ENCODE peak calls at places on chromosomes 6 and 20, in seven cellular contexts. One of them, this sample, is unnamed.

GRCh38 chr20:41287327-41287726 is 30.2 kb downstream of the ZHX3 start:
- DNase-seq in T-cell: no peak
- DNase-seq in small intestine: no peak
- DNase-seq in endothelial cell: no peak
- DNase-seq in mucosa of gallbladder: no peak
- DNase-seq in NCI-H1694: no peak
- DNase-seq in RPMI7951: peak; percentile 94
- DNase-seq in this sample: no peak

GRCh38 chr6:170108456-170108855 is 182.4 kb downstream of the DLL1 start:
- DNase-seq in small intestine: no peak
- DNase-seq in endothelial cell: no peak
- DNase-seq in RPMI7951: no peak
- DNase-seq in T-cell: no peak
- DNase-seq in NCI-H1694: no peak
- DNase-seq in mucosa of gallbladder: no peak
- DNase-seq in this sample: no peak

GRCh38 chr20:9506337-9506821 is 8.0 kb upstream of the LAMP5 start:
- DNase-seq in endothelial cell: no peak
- DNase-seq in small intestine: no peak
- DNase-seq in RPMI7951: peak; percentile 43
- DNase-seq in mucosa of gallbladder: no peak
- DNase-seq in NCI-H1694: no peak
- DNase-seq in T-cell: no peak
- DNase-seq in this sample: no peak

GRCh38 chr6:106973841-106974336 is 640 bp downstream of the CD24 start:
- DNase-seq in mucosa of gallbladder: no peak
- DNase-seq in NCI-H1694: no peak
- DNase-seq in endothelial cell: peak; percentile 28
- DNase-seq in RPMI7951: no peak
- DNase-seq in T-cell: no peak
- DNase-seq in small intestine: peak; percentile 47
- DNase-seq in this sample: no peak

GRCh38 chr6:143724876-143725275 is 47.1 kb downstream of the PHACTR2 start:
- DNase-seq in RPMI7951: no peak
- DNase-seq in small intestine: no peak
- DNase-seq in T-cell: no peak
- DNase-seq in mucosa of gallbladder: no peak
- DNase-seq in NCI-H1694: no peak
- DNase-seq in endothelial cell: no peak
- DNase-seq in this sample: no peak

GRCh38 chr6:149888659-149889058 is 9.3 kb downstream of the RAET1E start:
- DNase-seq in mucosa of gallbladder: no peak
- DNase-seq in RPMI7951: peak; percentile 28
- DNase-seq in small intestine: no peak
- DNase-seq in NCI-H1694: no peak
- DNase-seq in T-cell: no peak
- DNase-seq in endothelial cell: no peak
- DNase-seq in this sample: no peak

GRCh38 chr6:112800916-112801315 is 453.8 kb downstream of the RFPL4B start:
- DNase-seq in T-cell: no peak
- DNase-seq in endothelial cell: no peak
- DNase-seq in small intestine: no peak
- DNase-seq in RPMI7951: no peak
- DNase-seq in NCI-H1694: no peak
- DNase-seq in mucosa of gallbladder: no peak
- DNase-seq in this sample: no peak

GRCh38 chr6:104940238-104940880 is 16.5 kb upstream of the LIN28B start:
- DNase-seq in mucosa of gallbladder: no peak
- DNase-seq in RPMI7951: no peak
- DNase-seq in NCI-H1694: no peak
- DNase-seq in T-cell: no peak
- DNase-seq in small intestine: no peak
- DNase-seq in endothelial cell: peak; percentile 81
- DNase-seq in this sample: no peak

GRCh38 chr6:106084106-106084963 is 1.8 kb upstream of the PRDM1 start:
- DNase-seq in T-cell: no peak
- DNase-seq in endothelial cell: peak; percentile 77
- DNase-seq in mucosa of gallbladder: no peak
- DNase-seq in small intestine: peak; percentile 33
- DNase-seq in RPMI7951: peak; percentile 85
- DNase-seq in NCI-H1694: peak; percentile 38
- DNase-seq in this sample: no peak

GRCh38 chr6:31627690-31628287 is 7.3 kb downstream of the PRRC2A start:
- DNase-seq in NCI-H1694: no peak
- DNase-seq in endothelial cell: no peak
- DNase-seq in RPMI7951: no peak
- DNase-seq in T-cell: no peak
- DNase-seq in small intestine: no peak
- DNase-seq in mucosa of gallbladder: no peak
- DNase-seq in this sample: no peak

GRCh38 chr20:24360531-24360930 is 108.9 kb upstream of the SYNDIG1 start:
- DNase-seq in RPMI7951: no peak
- DNase-seq in small intestine: no peak
- DNase-seq in NCI-H1694: no peak
- DNase-seq in endothelial cell: no peak
- DNase-seq in mucosa of gallbladder: no peak
- DNase-seq in T-cell: no peak
- DNase-seq in this sample: no peak

GRCh38 chr6:169171951-169172350 is 81.7 kb downstream of the THBS2 start:
- DNase-seq in mucosa of gallbladder: no peak
- DNase-seq in RPMI7951: peak; percentile 90
- DNase-seq in small intestine: no peak
- DNase-seq in endothelial cell: no peak
- DNase-seq in T-cell: no peak
- DNase-seq in NCI-H1694: no peak
- DNase-seq in this sample: no peak

GRCh38 chr20:9442858-9443257 is 71.5 kb upstream of the LAMP5 start:
- DNase-seq in small intestine: peak; percentile 6
- DNase-seq in endothelial cell: no peak
- DNase-seq in NCI-H1694: peak; percentile 7
- DNase-seq in RPMI7951: peak; percentile 25
- DNase-seq in T-cell: no peak
- DNase-seq in mucosa of gallbladder: no peak
- DNase-seq in this sample: no peak

GRCh38 chr6:149007846-149008245 is 261.0 kb downstream of the UST start:
- DNase-seq in NCI-H1694: no peak
- DNase-seq in endothelial cell: no peak
- DNase-seq in T-cell: no peak
- DNase-seq in mucosa of gallbladder: no peak
- DNase-seq in small intestine: no peak
- DNase-seq in RPMI7951: no peak
- DNase-seq in this sample: no peak

GRCh38 chr6:25991785-25992412 is 29.3 kb downstream of the TRIM38 start:
- DNase-seq in small intestine: peak; percentile 54
- DNase-seq in RPMI7951: peak; percentile 86
- DNase-seq in mucosa of gallbladder: peak; percentile 68
- DNase-seq in NCI-H1694: peak; percentile 31
- DNase-seq in endothelial cell: peak; percentile 58
- DNase-seq in T-cell: peak; percentile 9
- DNase-seq in this sample: no peak

GRCh38 chr6:158500016-158500735 is 59.7 kb upstream of the TMEM181 start:
- DNase-seq in endothelial cell: no peak
- DNase-seq in RPMI7951: peak; percentile 60
- DNase-seq in T-cell: no peak
- DNase-seq in small intestine: no peak
- DNase-seq in NCI-H1694: no peak
- DNase-seq in mucosa of gallbladder: no peak
- DNase-seq in this sample: no peak

GRCh38 chr6:6717953-6718352 is 129.4 kb downstream of the LY86 start:
- DNase-seq in NCI-H1694: no peak
- DNase-seq in T-cell: no peak
- DNase-seq in endothelial cell: no peak
- DNase-seq in RPMI7951: no peak
- DNase-seq in small intestine: no peak
- DNase-seq in mucosa of gallbladder: no peak
- DNase-seq in this sample: no peak

GRCh38 chr6:88891135-88891845 is 72.1 kb downstream of the RNGTT start:
- DNase-seq in mucosa of gallbladder: no peak
- DNase-seq in endothelial cell: no peak
- DNase-seq in small intestine: no peak
- DNase-seq in NCI-H1694: no peak
- DNase-seq in RPMI7951: no peak
- DNase-seq in T-cell: no peak
- DNase-seq in this sample: no peak

GRCh38 chr6:44512868-44513641 is 125.5 kb downstream of the CDC5L start:
- DNase-seq in T-cell: no peak
- DNase-seq in endothelial cell: no peak
- DNase-seq in NCI-H1694: no peak
- DNase-seq in RPMI7951: peak; percentile 59
- DNase-seq in small intestine: peak; percentile 10
- DNase-seq in mucosa of gallbladder: no peak
- DNase-seq in this sample: no peak

GRCh38 chr20:40274912-40275654 is 414.0 kb downstream of the MAFB start:
- DNase-seq in RPMI7951: no peak
- DNase-seq in T-cell: no peak
- DNase-seq in mucosa of gallbladder: no peak
- DNase-seq in NCI-H1694: no peak
- DNase-seq in endothelial cell: no peak
- DNase-seq in small intestine: no peak
- DNase-seq in this sample: no peak

GRCh38 chr6:128919831-128920230 is 36.9 kb downstream of the LAMA2 start:
- DNase-seq in NCI-H1694: no peak
- DNase-seq in mucosa of gallbladder: no peak
- DNase-seq in T-cell: no peak
- DNase-seq in small intestine: no peak
- DNase-seq in RPMI7951: no peak
- DNase-seq in endothelial cell: no peak
- DNase-seq in this sample: no peak

GRCh38 chr6:158655569-158656450 is 6.0 kb downstream of the SYTL3 start:
- DNase-seq in mucosa of gallbladder: no peak
- DNase-seq in T-cell: no peak
- DNase-seq in endothelial cell: no peak
- DNase-seq in RPMI7951: no peak
- DNase-seq in NCI-H1694: no peak
- DNase-seq in small intestine: no peak
- DNase-seq in this sample: no peak

GRCh38 chr20:37075932-37076685 is 19.7 kb downstream of the RBL1 start:
- DNase-seq in mucosa of gallbladder: no peak
- DNase-seq in NCI-H1694: no peak
- DNase-seq in endothelial cell: no peak
- DNase-seq in RPMI7951: no peak
- DNase-seq in small intestine: no peak
- DNase-seq in T-cell: no peak
- DNase-seq in this sample: no peak

GRCh38 chr20:57374931-57375651 is 16.1 kb upstream of the RBM38 start:
- DNase-seq in endothelial cell: no peak
- DNase-seq in RPMI7951: no peak
- DNase-seq in NCI-H1694: no peak
- DNase-seq in T-cell: no peak
- DNase-seq in small intestine: no peak
- DNase-seq in mucosa of gallbladder: no peak
- DNase-seq in this sample: no peak

GRCh38 chr20:43459022-43459942 is 1.6 kb downstream of the SRSF6 start:
- DNase-seq in endothelial cell: no peak
- DNase-seq in mucosa of gallbladder: no peak
- DNase-seq in T-cell: no peak
- DNase-seq in small intestine: peak; percentile 39
- DNase-seq in RPMI7951: peak; percentile 26
- DNase-seq in NCI-H1694: no peak
- DNase-seq in this sample: peak; percentile 4

GRCh38 chr6:124297507-124297906 is 493.8 kb downstream of the NKAIN2 start:
- DNase-seq in NCI-H1694: no peak
- DNase-seq in small intestine: no peak
- DNase-seq in mucosa of gallbladder: no peak
- DNase-seq in T-cell: no peak
- DNase-seq in RPMI7951: no peak
- DNase-seq in endothelial cell: no peak
- DNase-seq in this sample: no peak

GRCh38 chr20:59765599-59766177 is 161.3 kb downstream of the PHACTR3 start:
- DNase-seq in NCI-H1694: no peak
- DNase-seq in RPMI7951: peak; percentile 16
- DNase-seq in small intestine: peak; percentile 21
- DNase-seq in mucosa of gallbladder: no peak
- DNase-seq in T-cell: no peak
- DNase-seq in endothelial cell: peak; percentile 44
- DNase-seq in this sample: no peak

GRCh38 chr6:33745558-33745957 is 1.1 kb downstream of the IP6K3 start:
- DNase-seq in endothelial cell: no peak
- DNase-seq in small intestine: no peak
- DNase-seq in RPMI7951: no peak
- DNase-seq in T-cell: no peak
- DNase-seq in NCI-H1694: no peak
- DNase-seq in mucosa of gallbladder: no peak
- DNase-seq in this sample: no peak

GRCh38 chr6:104229057-104229456 is 630.7 kb downstream of the HACE1 start:
- DNase-seq in NCI-H1694: no peak
- DNase-seq in T-cell: no peak
- DNase-seq in mucosa of gallbladder: no peak
- DNase-seq in small intestine: no peak
- DNase-seq in endothelial cell: no peak
- DNase-seq in RPMI7951: no peak
- DNase-seq in this sample: no peak

GRCh38 chr6:155158044-155158843 is 105.6 kb upstream of the CLDN20 start:
- DNase-seq in small intestine: no peak
- DNase-seq in mucosa of gallbladder: no peak
- DNase-seq in endothelial cell: no peak
- DNase-seq in NCI-H1694: no peak
- DNase-seq in T-cell: no peak
- DNase-seq in RPMI7951: no peak
- DNase-seq in this sample: no peak

GRCh38 chr20:7859371-7859802 is 80.9 kb downstream of the HAO1 start:
- DNase-seq in NCI-H1694: peak; percentile 57
- DNase-seq in mucosa of gallbladder: peak; percentile 31
- DNase-seq in small intestine: peak; percentile 15
- DNase-seq in RPMI7951: peak; percentile 78
- DNase-seq in T-cell: no peak
- DNase-seq in endothelial cell: peak; percentile 10
- DNase-seq in this sample: no peak